ENCODE peak calls at places on chromosome 3, in four cellular contexts. V is AG04449, T is heart left ventricle, K is fibroblast of the aortic adventitia. J is an unnamed sample.

GRCh38 chr3:80553211-80553610 is 785.4 kb upstream of the ROBO1 start:
- DNase-seq in V (no peak), T (no peak), K (no peak), J (no peak)

GRCh38 chr3:39192490-39193092 is at the start of gene XIRP1:
- DNase-seq in V (no peak), T (peak; percentile 69), K (no peak), J (no peak)

GRCh38 chr3:64647825-64648224 is 40.0 kb downstream of the ADAMTS9 start:
- DNase-seq in V (no peak), T (no peak), K (no peak), J (no peak)

GRCh38 chr3:197394464-197395321 is 96.3 kb upstream of the DLG1 start:
- DNase-seq in V (peak; percentile 100), T (peak; percentile 82), K (peak; percentile 99), J (peak; percentile 82)

GRCh38 chr3:16663852-16664712 is 58.9 kb upstream of the DAZL start:
- DNase-seq in V (no peak), T (no peak), K (no peak), J (no peak)

GRCh38 chr3:60046212-60046611 is 996.4 kb upstream of the CFAP20DC start:
- DNase-seq in V (no peak), T (no peak), K (no peak), J (no peak)

GRCh38 chr3:152317956-152318355 is 49.2 kb downstream of the MBNL1 start:
- DNase-seq in V (no peak), T (no peak), K (peak; percentile 47), J (no peak)

GRCh38 chr3:108202080-108202479 is 20.1 kb downstream of the IFT57 start:
- DNase-seq in V (no peak), T (no peak), K (peak; percentile 70), J (no peak)

GRCh38 chr3:8713901-8714759 is 19.5 kb upstream of the CAV3 start:
- DNase-seq in V (no peak), T (no peak), K (no peak), J (no peak)

GRCh38 chr3:187027531-187027936 is 97.2 kb downstream of the ST6GAL1 start:
- DNase-seq in V (no peak), T (no peak), K (no peak), J (no peak)

GRCh38 chr3:114362815-114363214 is 69.0 kb downstream of the TIGIT start:
- DNase-seq in V (no peak), T (no peak), K (peak; percentile 63), J (no peak)

GRCh38 chr3:124201786-124202185 is 209.9 kb upstream of the ROPN1 start:
- DNase-seq in V (no peak), T (peak; percentile 69), K (no peak), J (no peak)

DNA sequence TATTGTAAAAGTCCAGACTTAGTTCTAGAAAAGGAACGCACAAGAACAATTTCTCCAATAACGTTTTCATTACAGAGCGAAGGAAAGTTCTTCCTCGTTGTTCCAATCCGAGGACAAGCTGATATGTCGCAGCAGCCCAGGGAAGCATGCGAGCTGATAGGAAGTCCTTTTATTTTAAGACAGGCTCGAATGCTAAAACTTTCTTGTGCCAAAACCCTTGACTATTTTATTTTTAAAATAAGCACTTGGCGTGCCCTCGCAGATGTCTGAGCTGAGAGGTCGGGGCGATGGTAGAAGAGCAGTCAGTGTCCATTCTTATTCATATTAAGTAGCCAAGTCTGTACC is 433 bp upstream of the MITF start:
- DNase-seq in V (no peak), T (no peak), K (no peak), J (no peak)
- H3K4me3 ChIP-seq in V (peak overlapping the region; percentile 71), T (peak overlapping the region; percentile 67), K (peak overlapping the region; percentile 71), J (peak overlapping the region; percentile 93)

GRCh38 chr3:46206284-46206683 is 1.8 kb downstream of the CCR1 start:
- DNase-seq in V (no peak), T (peak; percentile 34), K (no peak), J (no peak)
- H3K4me3 ChIP-seq in V (no peak overlapping the region), T (no peak overlapping the region), K (no peak overlapping the region), J (no peak overlapping the region)

GRCh38 chr3:81769271-81769670 is 7.8 kb upstream of the GBE1 start:
- DNase-seq in V (no peak), T (no peak), K (no peak), J (no peak)

GRCh38 chr3:81765425-81765824 is 4.0 kb upstream of the GBE1 start:
- DNase-seq in V (no peak), T (no peak), K (no peak), J (no peak)

GRCh38 chr3:81776643-81777042 is 15.2 kb upstream of the GBE1 start:
- DNase-seq in V (no peak), T (no peak), K (no peak), J (no peak)

GRCh38 chr3:81770710-81771109 is 9.3 kb upstream of the GBE1 start:
- DNase-seq in V (no peak), T (no peak), K (no peak), J (no peak)
- H3K4me3 ChIP-seq in V (no peak overlapping the region), T (no peak overlapping the region), K (no peak overlapping the region), J (no peak overlapping the region)

DNA sequence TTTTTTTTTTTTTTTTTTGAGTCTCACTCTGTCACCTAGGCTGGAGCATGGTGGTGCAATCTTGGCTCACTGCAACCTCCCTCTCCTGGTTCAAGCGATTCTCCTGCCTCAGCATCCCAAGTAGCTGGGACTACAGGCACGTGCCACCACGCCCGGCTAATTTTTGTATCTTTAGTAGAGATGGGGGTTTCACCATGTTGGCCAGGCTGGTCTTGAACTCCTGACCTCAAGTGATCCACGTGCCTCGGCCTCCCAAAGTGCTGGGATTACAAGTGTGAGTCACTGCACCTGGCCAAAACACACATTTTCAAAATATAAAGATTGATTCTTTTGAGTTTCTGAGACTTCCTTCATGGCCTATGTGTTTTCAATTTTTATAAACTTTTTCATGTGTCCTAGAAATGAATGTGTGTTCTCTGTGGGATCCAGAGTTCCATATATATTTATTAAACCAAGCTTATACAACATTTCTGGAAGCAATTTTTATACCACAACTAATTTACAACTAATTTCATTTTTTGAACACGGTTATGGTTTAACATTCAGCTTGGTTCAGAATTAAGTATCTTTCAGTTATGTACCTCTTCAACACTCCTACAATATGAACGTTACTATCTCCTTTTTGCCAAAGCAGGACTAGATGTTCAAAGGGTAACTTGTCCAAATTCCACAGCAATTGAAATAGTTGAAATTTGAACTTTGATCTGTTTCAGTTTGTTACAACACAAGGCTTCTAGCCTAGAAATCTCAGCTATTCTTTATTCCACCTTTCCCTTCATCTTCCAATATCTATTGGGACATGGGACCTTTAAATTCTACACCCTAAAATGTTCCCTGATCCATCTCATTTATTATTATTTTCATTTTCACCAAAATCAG is 1.5 kb downstream of the ACAD11 start:
- DNase-seq in V (no peak), T (no peak), K (no peak), J (no peak)
- H3K4me3 ChIP-seq in V (no peak overlapping the region), T (no peak overlapping the region), K (no peak overlapping the region), J (peak overlapping the region; percentile 64)

GRCh38 chr3:72889310-72890165 is 1.7 kb downstream of the GXYLT2 start:
- DNase-seq in V (no peak), T (no peak), K (peak; percentile 16), J (no peak)
- H3K4me3 ChIP-seq in V (peak overlapping the region; percentile 67), T (no peak overlapping the region), K (peak overlapping the region; percentile 77), J (peak overlapping the region; percentile 4)

GRCh38 chr3:190169877-190170276 is 49.2 kb upstream of the P3H2 start:
- DNase-seq in V (no peak), T (no peak), K (no peak), J (no peak)
- H3K4me3 ChIP-seq in V (no peak overlapping the region), T (no peak overlapping the region), K (no peak overlapping the region), J (no peak overlapping the region)

DNA sequence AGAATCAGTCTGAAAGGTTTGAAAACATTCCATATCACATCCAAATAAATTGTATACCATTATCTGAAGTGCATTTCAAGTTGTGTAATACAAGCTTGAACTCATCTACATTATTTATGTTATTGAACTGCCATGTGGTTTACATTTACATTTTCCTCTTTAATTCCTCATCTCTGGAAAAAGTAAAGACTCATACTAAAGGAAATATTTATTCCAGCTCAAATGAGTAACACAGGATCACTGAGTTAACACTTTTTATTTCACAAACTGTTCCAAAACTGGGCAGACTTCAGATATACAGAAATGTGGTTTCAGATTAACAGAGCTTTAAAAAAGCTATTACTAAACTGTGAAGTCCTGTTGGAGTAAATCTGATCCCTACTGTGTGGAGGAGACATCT is 282.5 kb downstream of the ULK4 start:
- DNase-seq in V (no peak), T (no peak), K (no peak), J (no peak)
- H3K4me3 ChIP-seq in V (no peak overlapping the region), T (no peak overlapping the region), K (no peak overlapping the region), J (no peak overlapping the region)